ENCODE peak calls at places on chromosomes 6 and 20, in ten cellular contexts. One of them, this sample, is unnamed.

GRCh38 chr6:24719125-24719931 is at the start of gene C6orf62:
- DNase-seq in osteocyte: no peak
- DNase-seq in stimulated activated CD8-positive, alpha-beta memory T cell treated with anti-CD3 and anti-CD28 coated beads, Interleukin-15, amount 100 ng/mL, for 4 hours: peak
- DNase-seq in NCI-H748 treated with DMSO at 0.1 percent for 48 hours: no peak
- DNase-seq in naive B cell: peak
- DNase-seq in ACHN: peak
- DNase-seq in fibroblast of the conjunctiva: no peak
- DNase-seq in lower lobe of right lung: peak
- DNase-seq in right cardiac atrium: peak
- DNase-seq in heart right ventricle: peak
- DNase-seq in this sample: no peak

GRCh38 chr20:51750037-51750769 is 18.0 kb downstream of the ATP9A start:
- DNase-seq in osteocyte: no peak
- DNase-seq in stimulated activated CD8-positive, alpha-beta memory T cell treated with anti-CD3 and anti-CD28 coated beads, Interleukin-15, amount 100 ng/mL, for 4 hours: peak
- DNase-seq in NCI-H748 treated with DMSO at 0.1 percent for 48 hours: no peak
- DNase-seq in naive B cell: no peak
- DNase-seq in ACHN: peak
- DNase-seq in fibroblast of the conjunctiva: peak
- DNase-seq in lower lobe of right lung: peak
- DNase-seq in right cardiac atrium: no peak
- DNase-seq in heart right ventricle: peak
- DNase-seq in this sample: no peak

GRCh38 chr6:3309391-3310050 is 50.8 kb downstream of the PSMG4 start:
- DNase-seq in osteocyte: no peak
- DNase-seq in stimulated activated CD8-positive, alpha-beta memory T cell treated with anti-CD3 and anti-CD28 coated beads, Interleukin-15, amount 100 ng/mL, for 4 hours: no peak
- DNase-seq in NCI-H748 treated with DMSO at 0.1 percent for 48 hours: no peak
- DNase-seq in naive B cell: no peak
- DNase-seq in ACHN: no peak
- DNase-seq in fibroblast of the conjunctiva: no peak
- DNase-seq in lower lobe of right lung: no peak
- DNase-seq in right cardiac atrium: no peak
- DNase-seq in heart right ventricle: no peak
- DNase-seq in this sample: no peak

GRCh38 chr6:18359237-18359885 is 27.8 kb upstream of the RNF144B start:
- DNase-seq in osteocyte: no peak
- DNase-seq in stimulated activated CD8-positive, alpha-beta memory T cell treated with anti-CD3 and anti-CD28 coated beads, Interleukin-15, amount 100 ng/mL, for 4 hours: no peak
- DNase-seq in NCI-H748 treated with DMSO at 0.1 percent for 48 hours: no peak
- DNase-seq in naive B cell: peak
- DNase-seq in ACHN: no peak
- DNase-seq in fibroblast of the conjunctiva: no peak
- DNase-seq in lower lobe of right lung: no peak
- DNase-seq in right cardiac atrium: no peak
- DNase-seq in heart right ventricle: no peak
- DNase-seq in this sample: no peak

GRCh38 chr20:38831995-38832620 is 26.6 kb downstream of the PPP1R16B start:
- DNase-seq in osteocyte: no peak
- DNase-seq in stimulated activated CD8-positive, alpha-beta memory T cell treated with anti-CD3 and anti-CD28 coated beads, Interleukin-15, amount 100 ng/mL, for 4 hours: no peak
- DNase-seq in NCI-H748 treated with DMSO at 0.1 percent for 48 hours: no peak
- DNase-seq in naive B cell: no peak
- DNase-seq in ACHN: no peak
- DNase-seq in fibroblast of the conjunctiva: no peak
- DNase-seq in lower lobe of right lung: no peak
- DNase-seq in right cardiac atrium: no peak
- DNase-seq in heart right ventricle: no peak
- DNase-seq in this sample: no peak

GRCh38 chr20:11845311-11845710 is 72.4 kb upstream of the BTBD3 start:
- DNase-seq in osteocyte: no peak
- DNase-seq in stimulated activated CD8-positive, alpha-beta memory T cell treated with anti-CD3 and anti-CD28 coated beads, Interleukin-15, amount 100 ng/mL, for 4 hours: no peak
- DNase-seq in NCI-H748 treated with DMSO at 0.1 percent for 48 hours: no peak
- DNase-seq in naive B cell: no peak
- DNase-seq in ACHN: no peak
- DNase-seq in fibroblast of the conjunctiva: no peak
- DNase-seq in lower lobe of right lung: no peak
- DNase-seq in right cardiac atrium: no peak
- DNase-seq in heart right ventricle: no peak
- DNase-seq in this sample: no peak

GRCh38 chr6:38973178-38974057 is 75.2 kb upstream of the GLP1R start:
- DNase-seq in osteocyte: no peak
- DNase-seq in stimulated activated CD8-positive, alpha-beta memory T cell treated with anti-CD3 and anti-CD28 coated beads, Interleukin-15, amount 100 ng/mL, for 4 hours: no peak
- DNase-seq in NCI-H748 treated with DMSO at 0.1 percent for 48 hours: peak
- DNase-seq in naive B cell: peak
- DNase-seq in ACHN: peak
- DNase-seq in fibroblast of the conjunctiva: peak
- DNase-seq in lower lobe of right lung: no peak
- DNase-seq in right cardiac atrium: no peak
- DNase-seq in heart right ventricle: peak
- DNase-seq in this sample: no peak

GRCh38 chr6:31821301-31822037 is 6.1 kb upstream of the HSPA1B start:
- DNase-seq in osteocyte: no peak
- DNase-seq in stimulated activated CD8-positive, alpha-beta memory T cell treated with anti-CD3 and anti-CD28 coated beads, Interleukin-15, amount 100 ng/mL, for 4 hours: no peak
- DNase-seq in NCI-H748 treated with DMSO at 0.1 percent for 48 hours: peak
- DNase-seq in naive B cell: no peak
- DNase-seq in ACHN: no peak
- DNase-seq in fibroblast of the conjunctiva: peak
- DNase-seq in lower lobe of right lung: peak
- DNase-seq in right cardiac atrium: peak
- DNase-seq in heart right ventricle: peak
- DNase-seq in this sample: no peak

GRCh38 chr6:144601221-144601620 is 316.1 kb downstream of the UTRN start:
- DNase-seq in osteocyte: no peak
- DNase-seq in stimulated activated CD8-positive, alpha-beta memory T cell treated with anti-CD3 and anti-CD28 coated beads, Interleukin-15, amount 100 ng/mL, for 4 hours: no peak
- DNase-seq in NCI-H748 treated with DMSO at 0.1 percent for 48 hours: no peak
- DNase-seq in naive B cell: no peak
- DNase-seq in ACHN: no peak
- DNase-seq in fibroblast of the conjunctiva: no peak
- DNase-seq in lower lobe of right lung: no peak
- DNase-seq in right cardiac atrium: no peak
- DNase-seq in heart right ventricle: no peak
- DNase-seq in this sample: no peak

GRCh38 chr6:168865-169455 is 123.3 kb upstream of the DUSP22 start:
- DNase-seq in osteocyte: no peak
- DNase-seq in stimulated activated CD8-positive, alpha-beta memory T cell treated with anti-CD3 and anti-CD28 coated beads, Interleukin-15, amount 100 ng/mL, for 4 hours: no peak
- DNase-seq in NCI-H748 treated with DMSO at 0.1 percent for 48 hours: peak
- DNase-seq in naive B cell: peak
- DNase-seq in ACHN: peak
- DNase-seq in fibroblast of the conjunctiva: peak
- DNase-seq in lower lobe of right lung: no peak
- DNase-seq in right cardiac atrium: no peak
- DNase-seq in heart right ventricle: no peak
- DNase-seq in this sample: no peak

GRCh38 chr6:88866856-88867255 is 96.6 kb downstream of the RNGTT start:
- DNase-seq in osteocyte: no peak
- DNase-seq in stimulated activated CD8-positive, alpha-beta memory T cell treated with anti-CD3 and anti-CD28 coated beads, Interleukin-15, amount 100 ng/mL, for 4 hours: no peak
- DNase-seq in NCI-H748 treated with DMSO at 0.1 percent for 48 hours: no peak
- DNase-seq in naive B cell: no peak
- DNase-seq in ACHN: no peak
- DNase-seq in fibroblast of the conjunctiva: no peak
- DNase-seq in lower lobe of right lung: no peak
- DNase-seq in right cardiac atrium: no peak
- DNase-seq in heart right ventricle: no peak
- DNase-seq in this sample: no peak

GRCh38 chr20:50305636-50306477 is 115.2 kb downstream of the CEBPB start:
- DNase-seq in osteocyte: no peak
- DNase-seq in stimulated activated CD8-positive, alpha-beta memory T cell treated with anti-CD3 and anti-CD28 coated beads, Interleukin-15, amount 100 ng/mL, for 4 hours: no peak
- DNase-seq in NCI-H748 treated with DMSO at 0.1 percent for 48 hours: no peak
- DNase-seq in naive B cell: no peak
- DNase-seq in ACHN: no peak
- DNase-seq in fibroblast of the conjunctiva: no peak
- DNase-seq in lower lobe of right lung: no peak
- DNase-seq in right cardiac atrium: no peak
- DNase-seq in heart right ventricle: no peak
- DNase-seq in this sample: no peak

GRCh38 chr20:51388227-51388626 is 154.3 kb downstream of the NFATC2 start:
- DNase-seq in osteocyte: no peak
- DNase-seq in stimulated activated CD8-positive, alpha-beta memory T cell treated with anti-CD3 and anti-CD28 coated beads, Interleukin-15, amount 100 ng/mL, for 4 hours: no peak
- DNase-seq in NCI-H748 treated with DMSO at 0.1 percent for 48 hours: no peak
- DNase-seq in naive B cell: no peak
- DNase-seq in ACHN: peak
- DNase-seq in fibroblast of the conjunctiva: no peak
- DNase-seq in lower lobe of right lung: no peak
- DNase-seq in right cardiac atrium: no peak
- DNase-seq in heart right ventricle: no peak
- DNase-seq in this sample: no peak

GRCh38 chr20:43736588-43737091 is 9.8 kb upstream of the GTSF1L start:
- DNase-seq in osteocyte: no peak
- DNase-seq in stimulated activated CD8-positive, alpha-beta memory T cell treated with anti-CD3 and anti-CD28 coated beads, Interleukin-15, amount 100 ng/mL, for 4 hours: no peak
- DNase-seq in NCI-H748 treated with DMSO at 0.1 percent for 48 hours: no peak
- DNase-seq in naive B cell: no peak
- DNase-seq in ACHN: no peak
- DNase-seq in fibroblast of the conjunctiva: no peak
- DNase-seq in lower lobe of right lung: no peak
- DNase-seq in right cardiac atrium: no peak
- DNase-seq in heart right ventricle: no peak
- DNase-seq in this sample: no peak

GRCh38 chr6:106520711-106521367 is 108.5 kb downstream of the RTN4IP1 start:
- DNase-seq in osteocyte: no peak
- DNase-seq in stimulated activated CD8-positive, alpha-beta memory T cell treated with anti-CD3 and anti-CD28 coated beads, Interleukin-15, amount 100 ng/mL, for 4 hours: peak
- DNase-seq in NCI-H748 treated with DMSO at 0.1 percent for 48 hours: no peak
- DNase-seq in naive B cell: peak
- DNase-seq in ACHN: no peak
- DNase-seq in fibroblast of the conjunctiva: no peak
- DNase-seq in lower lobe of right lung: peak
- DNase-seq in right cardiac atrium: peak
- DNase-seq in heart right ventricle: no peak
- DNase-seq in this sample: no peak

GRCh38 chr6:116662186-116662585 is 6.4 kb downstream of the ZUP1 start:
- DNase-seq in osteocyte: no peak
- DNase-seq in stimulated activated CD8-positive, alpha-beta memory T cell treated with anti-CD3 and anti-CD28 coated beads, Interleukin-15, amount 100 ng/mL, for 4 hours: no peak
- DNase-seq in NCI-H748 treated with DMSO at 0.1 percent for 48 hours: no peak
- DNase-seq in naive B cell: no peak
- DNase-seq in ACHN: no peak
- DNase-seq in fibroblast of the conjunctiva: no peak
- DNase-seq in lower lobe of right lung: no peak
- DNase-seq in right cardiac atrium: no peak
- DNase-seq in heart right ventricle: no peak
- DNase-seq in this sample: no peak

GRCh38 chr6:3843379-3844096 is 5.6 kb upstream of the FAM50B start:
- DNase-seq in osteocyte: peak
- DNase-seq in stimulated activated CD8-positive, alpha-beta memory T cell treated with anti-CD3 and anti-CD28 coated beads, Interleukin-15, amount 100 ng/mL, for 4 hours: no peak
- DNase-seq in NCI-H748 treated with DMSO at 0.1 percent for 48 hours: no peak
- DNase-seq in naive B cell: no peak
- DNase-seq in ACHN: no peak
- DNase-seq in fibroblast of the conjunctiva: no peak
- DNase-seq in lower lobe of right lung: no peak
- DNase-seq in right cardiac atrium: no peak
- DNase-seq in heart right ventricle: no peak
- DNase-seq in this sample: no peak

GRCh38 chr20:52268184-52268583 is 76.6 kb upstream of the ZFP64 start:
- DNase-seq in osteocyte: no peak
- DNase-seq in stimulated activated CD8-positive, alpha-beta memory T cell treated with anti-CD3 and anti-CD28 coated beads, Interleukin-15, amount 100 ng/mL, for 4 hours: no peak
- DNase-seq in NCI-H748 treated with DMSO at 0.1 percent for 48 hours: no peak
- DNase-seq in naive B cell: no peak
- DNase-seq in ACHN: no peak
- DNase-seq in fibroblast of the conjunctiva: no peak
- DNase-seq in lower lobe of right lung: no peak
- DNase-seq in right cardiac atrium: no peak
- DNase-seq in heart right ventricle: no peak
- DNase-seq in this sample: no peak

GRCh38 chr6:20969551-20969950 is 435.3 kb downstream of the CDKAL1 start:
- DNase-seq in osteocyte: no peak
- DNase-seq in stimulated activated CD8-positive, alpha-beta memory T cell treated with anti-CD3 and anti-CD28 coated beads, Interleukin-15, amount 100 ng/mL, for 4 hours: no peak
- DNase-seq in NCI-H748 treated with DMSO at 0.1 percent for 48 hours: no peak
- DNase-seq in naive B cell: no peak
- DNase-seq in ACHN: no peak
- DNase-seq in fibroblast of the conjunctiva: no peak
- DNase-seq in lower lobe of right lung: no peak
- DNase-seq in right cardiac atrium: no peak
- DNase-seq in heart right ventricle: no peak
- DNase-seq in this sample: no peak

GRCh38 chr20:49276201-49276894 is 1.5 kb downstream of the ZNFX1 start:
- DNase-seq in osteocyte: no peak
- DNase-seq in stimulated activated CD8-positive, alpha-beta memory T cell treated with anti-CD3 and anti-CD28 coated beads, Interleukin-15, amount 100 ng/mL, for 4 hours: peak
- DNase-seq in NCI-H748 treated with DMSO at 0.1 percent for 48 hours: peak
- DNase-seq in naive B cell: peak
- DNase-seq in ACHN: peak
- DNase-seq in fibroblast of the conjunctiva: peak
- DNase-seq in lower lobe of right lung: no peak
- DNase-seq in right cardiac atrium: peak
- DNase-seq in heart right ventricle: peak
- DNase-seq in this sample: no peak

GRCh38 chr20:12318043-12318442 is 400.4 kb downstream of the BTBD3 start:
- DNase-seq in osteocyte: no peak
- DNase-seq in stimulated activated CD8-positive, alpha-beta memory T cell treated with anti-CD3 and anti-CD28 coated beads, Interleukin-15, amount 100 ng/mL, for 4 hours: no peak
- DNase-seq in NCI-H748 treated with DMSO at 0.1 percent for 48 hours: no peak
- DNase-seq in naive B cell: no peak
- DNase-seq in ACHN: no peak
- DNase-seq in fibroblast of the conjunctiva: no peak
- DNase-seq in lower lobe of right lung: no peak
- DNase-seq in right cardiac atrium: no peak
- DNase-seq in heart right ventricle: no peak
- DNase-seq in this sample: no peak

GRCh38 chr6:106162926-106163325 is 76.8 kb downstream of the PRDM1 start:
- DNase-seq in osteocyte: no peak
- DNase-seq in stimulated activated CD8-positive, alpha-beta memory T cell treated with anti-CD3 and anti-CD28 coated beads, Interleukin-15, amount 100 ng/mL, for 4 hours: no peak
- DNase-seq in NCI-H748 treated with DMSO at 0.1 percent for 48 hours: no peak
- DNase-seq in naive B cell: no peak
- DNase-seq in ACHN: no peak
- DNase-seq in fibroblast of the conjunctiva: no peak
- DNase-seq in lower lobe of right lung: no peak
- DNase-seq in right cardiac atrium: no peak
- DNase-seq in heart right ventricle: no peak
- DNase-seq in this sample: no peak

GRCh38 chr6:132499757-132500156 is 13.2 kb downstream of the STX7 start:
- DNase-seq in osteocyte: no peak
- DNase-seq in stimulated activated CD8-positive, alpha-beta memory T cell treated with anti-CD3 and anti-CD28 coated beads, Interleukin-15, amount 100 ng/mL, for 4 hours: no peak
- DNase-seq in NCI-H748 treated with DMSO at 0.1 percent for 48 hours: no peak
- DNase-seq in naive B cell: no peak
- DNase-seq in ACHN: no peak
- DNase-seq in fibroblast of the conjunctiva: no peak
- DNase-seq in lower lobe of right lung: no peak
- DNase-seq in right cardiac atrium: no peak
- DNase-seq in heart right ventricle: no peak
- DNase-seq in this sample: no peak

GRCh38 chr6:89986650-89987074 is 92.4 kb downstream of the GJA10 start:
- DNase-seq in osteocyte: no peak
- DNase-seq in stimulated activated CD8-positive, alpha-beta memory T cell treated with anti-CD3 and anti-CD28 coated beads, Interleukin-15, amount 100 ng/mL, for 4 hours: no peak
- DNase-seq in NCI-H748 treated with DMSO at 0.1 percent for 48 hours: no peak
- DNase-seq in naive B cell: no peak
- DNase-seq in ACHN: no peak
- DNase-seq in fibroblast of the conjunctiva: no peak
- DNase-seq in lower lobe of right lung: no peak
- DNase-seq in right cardiac atrium: no peak
- DNase-seq in heart right ventricle: no peak
- DNase-seq in this sample: no peak

GRCh38 chr6:90135672-90136071 is 161.0 kb downstream of the BACH2 start:
- DNase-seq in osteocyte: no peak
- DNase-seq in stimulated activated CD8-positive, alpha-beta memory T cell treated with anti-CD3 and anti-CD28 coated beads, Interleukin-15, amount 100 ng/mL, for 4 hours: no peak
- DNase-seq in NCI-H748 treated with DMSO at 0.1 percent for 48 hours: no peak
- DNase-seq in naive B cell: no peak
- DNase-seq in ACHN: no peak
- DNase-seq in fibroblast of the conjunctiva: no peak
- DNase-seq in lower lobe of right lung: no peak
- DNase-seq in right cardiac atrium: no peak
- DNase-seq in heart right ventricle: no peak
- DNase-seq in this sample: no peak

GRCh38 chr20:24694727-24695528 is 225.5 kb downstream of the SYNDIG1 start:
- DNase-seq in osteocyte: peak
- DNase-seq in stimulated activated CD8-positive, alpha-beta memory T cell treated with anti-CD3 and anti-CD28 coated beads, Interleukin-15, amount 100 ng/mL, for 4 hours: no peak
- DNase-seq in NCI-H748 treated with DMSO at 0.1 percent for 48 hours: no peak
- DNase-seq in naive B cell: no peak
- DNase-seq in ACHN: no peak
- DNase-seq in fibroblast of the conjunctiva: no peak
- DNase-seq in lower lobe of right lung: no peak
- DNase-seq in right cardiac atrium: peak
- DNase-seq in heart right ventricle: no peak
- DNase-seq in this sample: peak